ENCODE peak calls at places on chromosomes 12 and 14, in six cellular contexts. M is IMR-90, E is A549, I is HepG2, Z is GM12878, L is K562. W is an unnamed sample.

GRCh38 chr14:101767618-101768362 is 6.3 kb downstream of the PPP2R5C start:
- DNase-seq in M (no peak), E (no peak), I (no peak), Z (no peak), L (no peak), W (no peak)

GRCh38 chr14:91473046-91473445 is 37.1 kb downstream of the PPP4R3A start:
- DNase-seq in M (no peak), E (no peak), I (no peak), Z (no peak), L (no peak), W (no peak)

GRCh38 chr14:23865502-23865901 is 88.1 kb upstream of the DHRS4 start:
- DNase-seq in M (no peak), E (no peak), I (no peak), Z (no peak), L (no peak), W (no peak)

GRCh38 chr12:44674866-44675265 is 201.2 kb downstream of the NELL2 start:
- DNase-seq in M (no peak), E (no peak), I (no peak), Z (no peak), L (no peak), W (no peak)

GRCh38 chr12:122116707-122117535 is 38.4 kb downstream of the MLXIP start:
- DNase-seq in M (no peak), E (no peak), I (no peak), Z (no peak), L (no peak), W (no peak)

GRCh38 chr12:51188359-51189051 is 15.6 kb upstream of the TFCP2 start:
- DNase-seq in M (no peak), E (no peak), I (no peak), Z (peak), L (peak), W (no peak)

GRCh38 chr12:56628671-56629458 is 1.3 kb downstream of the BAZ2A start:
- DNase-seq in M (peak), E (peak), I (peak), Z (no peak), L (peak), W (peak)

GRCh38 chr12:6966351-6966750 is 4.1 kb downstream of the PHB2 start:
- DNase-seq in M (no peak), E (no peak), I (no peak), Z (no peak), L (no peak), W (no peak)

GRCh38 chr14:87952307-87953094 is 40.5 kb downstream of the GALC start:
- DNase-seq in M (no peak), E (no peak), I (no peak), Z (no peak), L (no peak), W (no peak)

GRCh38 chr14:98579140-98579539 is 692.9 kb downstream of the BCL11B start:
- DNase-seq in M (no peak), E (no peak), I (no peak), Z (no peak), L (no peak), W (no peak)

GRCh38 chr14:60515696-60516284 is 6.8 kb downstream of the SIX6 start:
- DNase-seq in M (no peak), E (no peak), I (no peak), Z (no peak), L (no peak), W (no peak)

GRCh38 chr12:123286997-123287396 is 15.3 kb upstream of the CDK2AP1 start:
- DNase-seq in M (no peak), E (no peak), I (no peak), Z (no peak), L (no peak), W (no peak)

GRCh38 chr14:33545696-33546095 is 405.2 kb downstream of the EGLN3 start:
- DNase-seq in M (no peak), E (no peak), I (no peak), Z (no peak), L (no peak), W (no peak)

GRCh38 chr14:76955575-76956252 is 72.8 kb downstream of the IRF2BPL start:
- DNase-seq in M (peak), E (no peak), I (peak), Z (peak), L (no peak), W (no peak)

DNA sequence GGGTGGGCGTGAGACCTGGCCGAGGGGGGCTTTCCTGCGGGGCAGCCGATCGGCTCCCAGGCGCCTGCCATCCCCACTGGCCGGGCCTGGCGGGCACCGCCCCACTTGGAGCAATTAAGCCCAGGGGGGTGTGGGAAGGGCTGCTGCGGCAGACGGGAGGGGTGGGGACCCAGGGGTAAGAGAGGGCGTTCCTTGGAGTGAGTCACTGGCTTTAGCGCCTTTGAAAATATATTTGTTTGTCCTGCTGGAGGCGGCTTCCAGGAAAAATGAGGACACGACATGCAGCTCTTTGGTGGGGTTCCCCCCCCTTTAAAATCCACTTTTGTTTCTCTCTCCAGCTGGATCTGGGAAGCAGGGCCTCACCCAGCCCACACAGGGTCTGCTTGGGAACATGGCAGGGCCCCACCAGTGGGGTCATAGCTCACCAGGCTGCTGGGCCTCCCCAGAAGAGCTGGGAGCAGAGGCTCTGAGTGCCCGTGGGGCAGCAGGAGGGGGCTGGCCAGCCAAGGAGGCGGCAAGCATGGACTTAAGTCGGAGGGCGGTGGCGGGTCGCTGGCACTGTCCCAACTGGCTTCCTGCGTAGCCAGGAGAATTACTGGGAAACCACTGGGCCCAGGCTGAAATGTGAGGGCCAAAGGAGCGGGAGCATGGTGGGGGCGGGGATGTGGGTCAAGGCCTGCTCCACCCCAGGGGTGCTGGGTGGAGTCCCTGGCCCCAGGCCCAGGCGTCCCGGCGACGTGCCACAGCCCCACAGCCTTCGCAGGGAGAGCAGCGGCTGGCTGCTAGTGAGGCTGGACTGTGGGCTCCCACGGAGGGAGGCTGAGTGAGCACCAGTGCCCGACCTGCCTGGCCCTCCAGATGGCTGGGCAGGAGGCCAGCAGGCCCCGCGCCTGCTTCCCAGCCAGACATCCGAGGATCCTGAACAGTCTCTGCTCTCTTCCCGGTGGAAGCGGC is 128.0 kb downstream of the RFLNA start:
- DNase-seq in M (peak), E (peak), I (peak), Z (no peak), L (peak), W (no peak)
- TF ChIP-seq BHLHE40 in M (no peak), E (no peak), I (no peak), Z (no peak), L (no peak), W (no peak)

GRCh38 chr14:90397401-90398314 is 829 bp downstream of the CALM1 start:
- DNase-seq in M (peak), E (peak), I (peak), Z (no peak), L (peak), W (peak)
- TF ChIP-seq BHLHE40 in M (no peak), E (no peak), I (no peak), Z (no peak), L (no peak), W (no peak)

GRCh38 chr14:57362356-57362755 is 28.0 kb upstream of the NAA30 start:
- DNase-seq in M (no peak), E (no peak), I (peak), Z (no peak), L (no peak), W (no peak)
- TF ChIP-seq BHLHE40 in M (no peak), E (no peak), I (no peak), Z (no peak), L (no peak), W (no peak)

GRCh38 chr12:80041071-80041470 is 58.3 kb upstream of the OTOGL start:
- DNase-seq in M (no peak), E (no peak), I (no peak), Z (no peak), L (no peak), W (no peak)

GRCh38 chr12:80045594-80045993 is 53.7 kb upstream of the OTOGL start:
- DNase-seq in M (peak), E (no peak), I (no peak), Z (no peak), L (no peak), W (no peak)

GRCh38 chr12:80040075-80040738 is 59.1 kb upstream of the OTOGL start:
- DNase-seq in M (peak), E (no peak), I (no peak), Z (no peak), L (no peak), W (no peak)

GRCh38 chr12:80041691-80042090 is 57.6 kb upstream of the OTOGL start:
- DNase-seq in M (peak), E (no peak), I (no peak), Z (no peak), L (no peak), W (no peak)

GRCh38 chr12:80044694-80045046 is 54.7 kb upstream of the OTOGL start:
- DNase-seq in M (peak), E (no peak), I (no peak), Z (no peak), L (no peak), W (no peak)
- TF ChIP-seq BHLHE40 in M (no peak), E (no peak), I (no peak), Z (no peak), L (no peak), W (no peak)

GRCh38 chr12:28543021-28543890 is 353.0 kb downstream of the CCDC91 start:
- DNase-seq in M (no peak), E (no peak), I (no peak), Z (peak), L (peak), W (no peak)
- TF ChIP-seq BHLHE40 in M (no peak), E (no peak), I (no peak), Z (no peak), L (no peak), W (no peak)

DNA sequence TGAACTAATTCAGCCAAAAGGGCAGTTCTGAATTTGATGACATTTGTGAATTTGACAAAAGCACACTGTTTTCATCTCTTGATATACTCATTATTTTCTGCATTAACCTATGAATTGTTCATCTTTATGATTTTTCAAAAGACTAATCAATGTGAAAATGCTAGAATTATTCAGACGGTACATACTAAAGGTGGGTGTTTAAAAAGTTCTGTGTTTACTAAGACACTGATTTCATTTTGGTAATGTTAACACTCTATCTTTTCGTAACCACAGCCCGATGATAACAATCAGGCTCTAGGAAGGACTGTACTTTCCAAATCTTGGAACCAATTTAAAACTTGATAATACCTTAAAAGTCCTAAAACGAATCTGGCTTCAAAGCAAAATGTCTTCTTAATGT is 9.4 kb downstream of the AKAP5 start:
- DNase-seq in M (no peak), E (no peak), I (no peak), Z (no peak), L (no peak), W (no peak)
- TF ChIP-seq BHLHE40 in M (no peak), E (no peak), I (no peak), Z (no peak), L (no peak), W (no peak)

W was measured in HEK293T.